ENCODE peak calls at places on chromosomes 1 and 21, in six cellular contexts. One of them, this sample, is unnamed.

GRCh38 chr1:174534789-174535188 is 87.0 kb downstream of the GPR52 start:
- DNase-seq in breast epithelium: no peak
- DNase-seq in right lobe of liver: no peak
- DNase-seq in A549: no peak
- DNase-seq in natural killer cell: no peak
- DNase-seq in adrenal gland: no peak
- DNase-seq in this sample: no peak

GRCh38 chr1:153386500-153386901 is 4.4 kb downstream of the S100A8 start:
- DNase-seq in adrenal gland: peak
- DNase-seq in right lobe of liver: no peak
- DNase-seq in A549: no peak
- DNase-seq in natural killer cell: no peak
- DNase-seq in breast epithelium: no peak
- DNase-seq in this sample: no peak

GRCh38 chr1:212743901-212744475 is 44.3 kb upstream of the BATF3 start:
- DNase-seq in natural killer cell: no peak
- DNase-seq in breast epithelium: no peak
- DNase-seq in A549: no peak
- DNase-seq in adrenal gland: no peak
- DNase-seq in right lobe of liver: no peak
- DNase-seq in this sample: no peak

GRCh38 chr1:23224721-23225648 is 7.7 kb upstream of the HTR1D start:
- DNase-seq in breast epithelium: peak
- DNase-seq in natural killer cell: no peak
- DNase-seq in right lobe of liver: no peak
- DNase-seq in A549: no peak
- DNase-seq in adrenal gland: peak
- DNase-seq in this sample: no peak

GRCh38 chr1:239755513-239755912 is 336.2 kb upstream of the FMN2 start:
- DNase-seq in breast epithelium: no peak
- DNase-seq in natural killer cell: no peak
- DNase-seq in right lobe of liver: no peak
- DNase-seq in A549: no peak
- DNase-seq in adrenal gland: no peak
- DNase-seq in this sample: no peak

GRCh38 chr1:208475449-208475848 is 231.3 kb upstream of the PLXNA2 start:
- DNase-seq in breast epithelium: no peak
- DNase-seq in right lobe of liver: no peak
- DNase-seq in adrenal gland: peak
- DNase-seq in A549: no peak
- DNase-seq in natural killer cell: no peak
- DNase-seq in this sample: no peak

GRCh38 chr1:58548381-58548780 is 1.9 kb upstream of the OMA1 start:
- DNase-seq in breast epithelium: no peak
- DNase-seq in natural killer cell: no peak
- DNase-seq in A549: no peak
- DNase-seq in right lobe of liver: no peak
- DNase-seq in adrenal gland: no peak
- DNase-seq in this sample: no peak

GRCh38 chr1:53368314-53369033 is 40.6 kb upstream of the LRP8 start:
- DNase-seq in adrenal gland: no peak
- DNase-seq in natural killer cell: no peak
- DNase-seq in A549: no peak
- DNase-seq in right lobe of liver: peak
- DNase-seq in breast epithelium: peak
- DNase-seq in this sample: peak

GRCh38 chr21:44090332-44090731 is 16.9 kb upstream of the PWP2 start:
- DNase-seq in right lobe of liver: no peak
- DNase-seq in A549: no peak
- DNase-seq in breast epithelium: no peak
- DNase-seq in adrenal gland: no peak
- DNase-seq in natural killer cell: no peak
- DNase-seq in this sample: peak

GRCh38 chr1:243903023-243903422 is 53.0 kb upstream of the AKT3 start:
- DNase-seq in natural killer cell: no peak
- DNase-seq in A549: no peak
- DNase-seq in right lobe of liver: no peak
- DNase-seq in breast epithelium: no peak
- DNase-seq in adrenal gland: no peak
- DNase-seq in this sample: no peak

GRCh38 chr1:201253906-201254624 is 29.2 kb upstream of the PKP1 start:
- DNase-seq in A549: no peak
- DNase-seq in adrenal gland: no peak
- DNase-seq in breast epithelium: no peak
- DNase-seq in natural killer cell: peak
- DNase-seq in right lobe of liver: no peak
- DNase-seq in this sample: no peak

GRCh38 chr1:187696092-187696491 is 867.3 kb downstream of the PLA2G4A start:
- DNase-seq in right lobe of liver: no peak
- DNase-seq in natural killer cell: no peak
- DNase-seq in breast epithelium: no peak
- DNase-seq in adrenal gland: no peak
- DNase-seq in A549: no peak
- DNase-seq in this sample: no peak

GRCh38 chr1:198880818-198881597 is 242.2 kb downstream of the PTPRC start:
- DNase-seq in A549: peak
- DNase-seq in natural killer cell: no peak
- DNase-seq in adrenal gland: no peak
- DNase-seq in right lobe of liver: no peak
- DNase-seq in breast epithelium: no peak
- DNase-seq in this sample: no peak

GRCh38 chr21:33403786-33404571 is 766 bp downstream of the IFNGR2 start:
- DNase-seq in right lobe of liver: peak
- DNase-seq in adrenal gland: peak
- DNase-seq in A549: no peak
- DNase-seq in breast epithelium: peak
- DNase-seq in natural killer cell: no peak
- DNase-seq in this sample: peak

GRCh38 chr1:243256590-243256989 is 749 bp downstream of the SDCCAG8 start:
- DNase-seq in A549: no peak
- DNase-seq in natural killer cell: no peak
- DNase-seq in breast epithelium: no peak
- DNase-seq in adrenal gland: no peak
- DNase-seq in right lobe of liver: no peak
- DNase-seq in this sample: no peak

GRCh38 chr1:47533176-47534039 is 95.6 kb downstream of the FOXD2 start:
- DNase-seq in natural killer cell: no peak
- DNase-seq in adrenal gland: peak
- DNase-seq in A549: no peak
- DNase-seq in right lobe of liver: no peak
- DNase-seq in breast epithelium: no peak
- DNase-seq in this sample: no peak

GRCh38 chr21:32413697-32414578 is 1.4 kb downstream of the EVA1C start:
- DNase-seq in adrenal gland: no peak
- DNase-seq in A549: no peak
- DNase-seq in natural killer cell: no peak
- DNase-seq in right lobe of liver: no peak
- DNase-seq in breast epithelium: no peak
- DNase-seq in this sample: no peak

GRCh38 chr1:208919371-208919770 is 664.1 kb upstream of the CAMK1G start:
- DNase-seq in adrenal gland: no peak
- DNase-seq in A549: no peak
- DNase-seq in breast epithelium: no peak
- DNase-seq in natural killer cell: no peak
- DNase-seq in right lobe of liver: no peak
- DNase-seq in this sample: no peak

GRCh38 chr1:244325056-244325764 is 126.5 kb downstream of the ADSS2 start:
- DNase-seq in right lobe of liver: no peak
- DNase-seq in A549: no peak
- DNase-seq in breast epithelium: no peak
- DNase-seq in natural killer cell: peak
- DNase-seq in adrenal gland: no peak
- DNase-seq in this sample: no peak

GRCh38 chr1:156432109-156433018 is 63.4 kb downstream of the RHBG start:
- DNase-seq in adrenal gland: no peak
- DNase-seq in natural killer cell: no peak
- DNase-seq in right lobe of liver: no peak
- DNase-seq in A549: no peak
- DNase-seq in breast epithelium: no peak
- DNase-seq in this sample: no peak

GRCh38 chr1:111172463-111172862 is 28.0 kb downstream of the DENND2D start:
- DNase-seq in A549: no peak
- DNase-seq in natural killer cell: no peak
- DNase-seq in adrenal gland: no peak
- DNase-seq in right lobe of liver: no peak
- DNase-seq in breast epithelium: no peak
- DNase-seq in this sample: no peak

GRCh38 chr21:37548521-37548981 is 182.0 kb downstream of the DYRK1A start:
- DNase-seq in adrenal gland: no peak
- DNase-seq in natural killer cell: no peak
- DNase-seq in A549: no peak
- DNase-seq in right lobe of liver: no peak
- DNase-seq in breast epithelium: no peak
- DNase-seq in this sample: no peak

GRCh38 chr1:42432714-42433113 is 23.1 kb downstream of the ZMYND12 start:
- DNase-seq in right lobe of liver: no peak
- DNase-seq in breast epithelium: no peak
- DNase-seq in natural killer cell: no peak
- DNase-seq in adrenal gland: no peak
- DNase-seq in A549: no peak
- DNase-seq in this sample: no peak

GRCh38 chr1:117122297-117123025 is 912 bp upstream of the TRIM45 start:
- DNase-seq in natural killer cell: no peak
- DNase-seq in A549: no peak
- DNase-seq in breast epithelium: no peak
- DNase-seq in adrenal gland: no peak
- DNase-seq in right lobe of liver: peak
- DNase-seq in this sample: no peak

GRCh38 chr1:179016694-179017382 is 8.9 kb upstream of the FAM20B start:
- DNase-seq in natural killer cell: no peak
- DNase-seq in A549: peak
- DNase-seq in right lobe of liver: peak
- DNase-seq in breast epithelium: peak
- DNase-seq in adrenal gland: peak
- DNase-seq in this sample: no peak

GRCh38 chr1:39129514-39129913 is 75.0 kb upstream of the MACF1 start:
- DNase-seq in adrenal gland: no peak
- DNase-seq in A549: no peak
- DNase-seq in breast epithelium: no peak
- DNase-seq in natural killer cell: no peak
- DNase-seq in right lobe of liver: no peak
- DNase-seq in this sample: no peak
- TF ChIP-seq CTCF in adrenal gland: no peak
- TF ChIP-seq CTCF in A549: peak
- TF ChIP-seq CTCF in breast epithelium: peak
- TF ChIP-seq CTCF in natural killer cell: no peak
- TF ChIP-seq CTCF in right lobe of liver: no peak
- TF ChIP-seq CTCF in this sample: no peak

DNA sequence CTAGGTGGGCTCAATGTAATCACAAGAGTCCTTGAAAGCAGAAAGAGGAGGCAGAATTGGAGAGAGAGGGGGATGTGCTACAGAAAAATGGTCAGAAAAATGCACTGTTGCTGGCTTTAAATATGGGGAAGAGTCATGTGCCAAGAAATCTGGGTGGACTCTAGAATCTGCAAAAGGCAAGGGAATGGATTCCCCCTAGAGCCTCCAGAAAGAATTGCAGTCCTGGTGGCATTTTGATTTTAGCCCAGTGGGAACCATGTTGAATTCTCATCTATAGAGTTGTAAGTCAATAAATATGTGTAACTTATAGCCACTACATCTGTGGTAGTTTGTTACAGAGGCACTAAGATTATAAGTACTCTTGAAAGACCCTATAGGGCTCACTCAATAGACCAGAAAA is 210.3 kb downstream of the ASTN1 start:
- DNase-seq in A549: no peak
- DNase-seq in breast epithelium: no peak
- DNase-seq in right lobe of liver: no peak
- DNase-seq in adrenal gland: no peak
- DNase-seq in natural killer cell: no peak
- DNase-seq in this sample: no peak
- TF ChIP-seq CTCF in A549: no peak
- TF ChIP-seq CTCF in breast epithelium: no peak
- TF ChIP-seq CTCF in right lobe of liver: peak
- TF ChIP-seq CTCF in adrenal gland: peak
- TF ChIP-seq CTCF in natural killer cell: no peak
- TF ChIP-seq CTCF in this sample: no peak

GRCh38 chr1:21670956-21671902 is 2.1 kb upstream of the RAP1GAP start:
- DNase-seq in A549: no peak
- DNase-seq in natural killer cell: no peak
- DNase-seq in right lobe of liver: no peak
- DNase-seq in breast epithelium: no peak
- DNase-seq in adrenal gland: peak
- DNase-seq in this sample: no peak

GRCh38 chr1:21670059-21670881 is 1.1 kb upstream of the RAP1GAP start:
- DNase-seq in natural killer cell: no peak
- DNase-seq in A549: no peak
- DNase-seq in breast epithelium: no peak
- DNase-seq in adrenal gland: peak
- DNase-seq in right lobe of liver: no peak
- DNase-seq in this sample: no peak

GRCh38 chr1:21668232-21669032 is 725 bp downstream of the RAP1GAP start:
- DNase-seq in breast epithelium: no peak
- DNase-seq in A549: no peak
- DNase-seq in right lobe of liver: no peak
- DNase-seq in adrenal gland: peak
- DNase-seq in natural killer cell: no peak
- DNase-seq in this sample: no peak

GRCh38 chr1:21669033-21669286 is 197 bp downstream of the RAP1GAP start:
- DNase-seq in natural killer cell: no peak
- DNase-seq in A549: no peak
- DNase-seq in right lobe of liver: no peak
- DNase-seq in adrenal gland: no peak
- DNase-seq in breast epithelium: no peak
- DNase-seq in this sample: no peak

GRCh38 chr1:21669287-21670058 is at the start of gene RAP1GAP:
- DNase-seq in A549: no peak
- DNase-seq in breast epithelium: no peak
- DNase-seq in right lobe of liver: peak
- DNase-seq in natural killer cell: no peak
- DNase-seq in adrenal gland: peak
- DNase-seq in this sample: no peak
- TF ChIP-seq CTCF in A549: no peak
- TF ChIP-seq CTCF in breast epithelium: no peak
- TF ChIP-seq CTCF in right lobe of liver: no peak
- TF ChIP-seq CTCF in natural killer cell: no peak
- TF ChIP-seq CTCF in adrenal gland: no peak
- TF ChIP-seq CTCF in this sample: no peak

GRCh38 chr1:91505086-91505485 is 4.4 kb downstream of the CDC7 start:
- DNase-seq in right lobe of liver: no peak
- DNase-seq in natural killer cell: no peak
- DNase-seq in A549: no peak
- DNase-seq in adrenal gland: no peak
- DNase-seq in breast epithelium: no peak
- DNase-seq in this sample: no peak

GRCh38 chr1:91503975-91504530 is 3.4 kb downstream of the CDC7 start:
- DNase-seq in breast epithelium: no peak
- DNase-seq in A549: no peak
- DNase-seq in adrenal gland: no peak
- DNase-seq in natural killer cell: no peak
- DNase-seq in right lobe of liver: no peak
- DNase-seq in this sample: no peak

GRCh38 chr1:91510754-91511153 is 10.1 kb downstream of the CDC7 start:
- DNase-seq in breast epithelium: no peak
- DNase-seq in natural killer cell: no peak
- DNase-seq in adrenal gland: no peak
- DNase-seq in A549: no peak
- DNase-seq in right lobe of liver: no peak
- DNase-seq in this sample: no peak

GRCh38 chr1:91506071-91506470 is 5.4 kb downstream of the CDC7 start:
- DNase-seq in natural killer cell: no peak
- DNase-seq in breast epithelium: no peak
- DNase-seq in right lobe of liver: no peak
- DNase-seq in A549: no peak
- DNase-seq in adrenal gland: no peak
- DNase-seq in this sample: no peak

GRCh38 chr1:91507330-91507729 is 6.7 kb downstream of the CDC7 start:
- DNase-seq in adrenal gland: no peak
- DNase-seq in right lobe of liver: no peak
- DNase-seq in A549: no peak
- DNase-seq in breast epithelium: no peak
- DNase-seq in natural killer cell: no peak
- DNase-seq in this sample: no peak
- TF ChIP-seq CTCF in adrenal gland: no peak
- TF ChIP-seq CTCF in right lobe of liver: no peak
- TF ChIP-seq CTCF in A549: peak
- TF ChIP-seq CTCF in breast epithelium: no peak
- TF ChIP-seq CTCF in natural killer cell: no peak
- TF ChIP-seq CTCF in this sample: no peak